ENCODE peak calls at places on chromosomes 6 and 20, in five cellular contexts. One of them, this sample, is unnamed.
A peak's percentile ranks its signal among the peaks of the same experiment; 100 is the strongest.

GRCh38 chr6:137661601-137662000 is 167.4 kb upstream of the OLIG3 start:
- DNase-seq in GM12865: peak; percentile 71
- DNase-seq in cardiac muscle cell: no peak
- DNase-seq in A549: no peak
- DNase-seq in PC-9: no peak
- DNase-seq in this sample: peak; percentile 32

GRCh38 chr6:5132741-5133140 is 47.6 kb downstream of the PPP1R3G start:
- DNase-seq in GM12865: peak; percentile 92
- DNase-seq in cardiac muscle cell: no peak
- DNase-seq in A549: no peak
- DNase-seq in PC-9: no peak
- DNase-seq in this sample: peak; percentile 41

GRCh38 chr6:164150221-164150620 is 735.7 kb downstream of the QKI start:
- DNase-seq in GM12865: no peak
- DNase-seq in cardiac muscle cell: no peak
- DNase-seq in A549: no peak
- DNase-seq in PC-9: no peak
- DNase-seq in this sample: no peak

GRCh38 chr6:169023161-169023874 is 230.3 kb downstream of the THBS2 start:
- DNase-seq in GM12865: no peak
- DNase-seq in cardiac muscle cell: no peak
- DNase-seq in A549: no peak
- DNase-seq in PC-9: no peak
- DNase-seq in this sample: no peak

GRCh38 chr20:59064214-59064722 is 21.7 kb upstream of the PRELID3B start:
- DNase-seq in GM12865: no peak
- DNase-seq in cardiac muscle cell: no peak
- DNase-seq in A549: no peak
- DNase-seq in PC-9: no peak
- DNase-seq in this sample: no peak

GRCh38 chr6:125231574-125232343 is 70.0 kb downstream of the HDDC2 start:
- DNase-seq in GM12865: no peak
- DNase-seq in cardiac muscle cell: no peak
- DNase-seq in A549: no peak
- DNase-seq in PC-9: no peak
- DNase-seq in this sample: no peak

GRCh38 chr6:118788702-118789101 is 105.2 kb upstream of the ASF1A start:
- DNase-seq in GM12865: peak; percentile 24
- DNase-seq in cardiac muscle cell: no peak
- DNase-seq in A549: no peak
- DNase-seq in PC-9: no peak
- DNase-seq in this sample: no peak

GRCh38 chr20:44738779-44739477 is 6.7 kb upstream of the KCNK15 start:
- DNase-seq in GM12865: peak; percentile 75
- DNase-seq in cardiac muscle cell: peak; percentile 79
- DNase-seq in A549: peak; percentile 95
- DNase-seq in PC-9: peak; percentile 57
- DNase-seq in this sample: peak; percentile 83

GRCh38 chr6:137697267-137697938 is 169.7 kb upstream of the TNFAIP3 start:
- DNase-seq in GM12865: peak; percentile 58
- DNase-seq in cardiac muscle cell: peak; percentile 91
- DNase-seq in A549: no peak
- DNase-seq in PC-9: peak; percentile 56
- DNase-seq in this sample: no peak

GRCh38 chr6:117399924-117400323 is 25.8 kb downstream of the ROS1 start:
- DNase-seq in GM12865: no peak
- DNase-seq in cardiac muscle cell: no peak
- DNase-seq in A549: peak; percentile 22
- DNase-seq in PC-9: no peak
- DNase-seq in this sample: no peak

GRCh38 chr6:27865952-27866369 is 46.2 kb downstream of the OR2B2 start:
- DNase-seq in GM12865: peak; percentile 90
- DNase-seq in cardiac muscle cell: peak; percentile 29
- DNase-seq in A549: no peak
- DNase-seq in PC-9: no peak
- DNase-seq in this sample: no peak

DNA sequence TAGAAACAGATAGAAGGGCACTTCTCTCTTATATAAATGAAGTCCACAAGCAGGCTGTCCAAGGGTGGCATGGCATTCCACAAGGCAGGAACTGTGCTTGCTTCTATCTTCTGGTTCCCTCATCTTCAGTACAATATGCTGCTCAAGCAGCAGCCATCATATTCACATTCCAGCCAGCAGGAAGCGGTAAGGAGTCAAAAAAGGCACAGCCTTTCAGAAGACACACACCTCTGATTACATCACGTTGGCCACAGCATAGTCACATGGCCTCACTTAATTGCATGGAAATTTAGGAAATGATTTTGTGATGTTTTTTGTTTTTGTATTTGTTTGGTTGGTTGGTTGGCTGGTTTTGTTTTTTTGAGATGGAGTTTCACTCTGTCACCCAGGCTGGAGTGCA is 19.0 kb downstream of the REM1 start:
- DNase-seq in GM12865: no peak
- DNase-seq in cardiac muscle cell: no peak
- DNase-seq in A549: peak; percentile 43
- DNase-seq in PC-9: peak; percentile 45
- DNase-seq in this sample: no peak
- TF ChIP-seq CTCF in GM12865: peak; percentile 11
- TF ChIP-seq CTCF in cardiac muscle cell: peak; percentile 58
- TF ChIP-seq CTCF in A549: peak; percentile 21
- TF ChIP-seq CTCF in PC-9: peak; percentile 74
- TF ChIP-seq CTCF in this sample: no peak

DNA sequence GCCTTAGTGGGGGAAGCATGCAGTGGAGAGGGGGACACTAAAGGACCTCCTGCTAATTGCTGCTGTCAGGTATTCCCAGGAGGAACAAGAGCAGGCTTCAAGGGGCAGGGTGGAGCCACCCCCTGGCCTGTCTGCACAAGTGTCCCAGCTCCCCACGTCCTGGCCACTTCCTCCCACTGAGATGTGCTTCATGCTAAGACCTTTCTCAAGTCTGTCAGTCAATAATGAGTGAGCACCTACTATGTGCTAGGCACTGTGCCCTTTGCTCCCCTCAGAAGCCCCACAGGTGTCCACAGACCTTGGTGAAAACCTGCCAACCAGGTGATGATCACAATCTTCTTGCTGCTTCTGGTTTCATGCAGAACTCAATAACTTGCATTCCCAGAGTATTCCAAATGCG is 147.9 kb downstream of the UNC5CL start:
- DNase-seq in GM12865: no peak
- DNase-seq in cardiac muscle cell: no peak
- DNase-seq in A549: no peak
- DNase-seq in PC-9: no peak
- DNase-seq in this sample: no peak
- TF ChIP-seq CTCF in GM12865: no peak
- TF ChIP-seq CTCF in cardiac muscle cell: no peak
- TF ChIP-seq CTCF in A549: no peak
- TF ChIP-seq CTCF in PC-9: no peak
- TF ChIP-seq CTCF in this sample: no peak

DNA sequence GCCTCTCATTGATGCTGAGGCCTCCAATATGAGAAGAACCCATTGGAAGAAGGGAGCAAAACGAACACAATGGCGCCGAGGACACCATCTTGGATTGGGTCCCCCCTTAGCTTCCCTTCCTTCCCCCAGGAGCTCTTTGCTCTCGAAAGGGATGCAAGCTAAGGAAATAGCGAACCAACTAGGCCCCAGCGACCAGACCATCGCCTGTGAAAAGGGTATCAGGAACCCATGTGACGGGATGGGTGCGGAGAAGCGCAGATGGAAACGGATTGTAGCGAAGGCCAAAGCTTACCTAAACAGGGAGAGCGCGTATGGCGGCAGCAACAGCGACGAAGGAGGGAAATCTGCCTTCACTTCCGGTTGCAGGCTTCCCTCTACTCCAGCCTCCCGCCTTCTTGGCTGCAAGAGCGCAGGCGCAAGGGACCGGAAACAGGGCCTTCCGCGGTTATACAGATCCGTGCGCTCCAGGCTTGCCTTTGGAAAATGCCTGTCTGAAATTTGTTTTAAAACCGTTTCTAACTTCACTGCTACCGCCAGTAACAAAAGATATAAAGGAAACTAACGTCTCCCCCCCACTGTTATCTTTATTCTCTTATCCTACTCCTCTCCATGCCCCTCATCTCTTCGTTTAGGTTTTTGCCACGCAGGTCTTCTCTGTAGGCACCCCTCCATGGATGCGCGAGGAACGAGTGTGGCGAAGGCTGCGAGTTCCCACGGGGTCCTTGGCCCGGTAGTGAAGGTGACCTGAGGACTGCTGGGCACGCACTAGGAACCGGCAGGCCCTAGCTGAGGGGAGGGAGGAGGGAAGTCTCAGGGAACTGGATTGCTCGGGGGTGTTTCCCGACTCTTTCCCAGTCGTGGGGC is at the start of gene DDX39B:
- DNase-seq in GM12865: peak; percentile 98
- DNase-seq in cardiac muscle cell: peak; percentile 97
- DNase-seq in A549: peak; percentile 81
- DNase-seq in PC-9: peak; percentile 89
- DNase-seq in this sample: peak; percentile 94
- TF ChIP-seq CTCF in GM12865: no peak
- TF ChIP-seq CTCF in cardiac muscle cell: no peak
- TF ChIP-seq CTCF in A549: no peak
- TF ChIP-seq CTCF in PC-9: no peak
- TF ChIP-seq CTCF in this sample: no peak

DNA sequence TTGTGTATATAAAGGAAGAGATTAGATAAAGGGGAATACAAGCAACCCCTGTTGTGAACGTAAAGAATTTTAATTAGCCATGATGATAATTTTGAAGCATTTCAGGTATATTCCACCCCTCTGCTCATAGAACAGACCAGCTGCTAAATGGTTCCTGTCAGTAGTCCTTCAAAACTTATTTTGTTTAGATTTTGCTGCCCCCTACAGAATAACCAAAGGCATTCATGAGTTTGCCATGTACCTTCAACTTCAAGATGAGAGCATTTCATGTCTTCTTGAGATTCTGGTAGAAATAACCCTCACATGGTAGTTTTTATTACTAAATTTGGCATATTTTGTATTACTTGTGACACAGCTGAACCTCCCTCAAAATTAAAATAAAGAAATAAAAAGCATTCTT is 1586.7 kb downstream of the HACE1 start:
- DNase-seq in GM12865: no peak
- DNase-seq in cardiac muscle cell: peak; percentile 62
- DNase-seq in A549: no peak
- DNase-seq in PC-9: no peak
- DNase-seq in this sample: peak; percentile 1
- TF ChIP-seq CTCF in GM12865: no peak
- TF ChIP-seq CTCF in cardiac muscle cell: no peak
- TF ChIP-seq CTCF in A549: no peak
- TF ChIP-seq CTCF in PC-9: peak; percentile 52
- TF ChIP-seq CTCF in this sample: no peak

GRCh38 chr6:157323924-157324276 is 581 bp upstream of the TMEM242 start:
- DNase-seq in GM12865: peak; percentile 73
- DNase-seq in cardiac muscle cell: peak; percentile 90
- DNase-seq in A549: peak; percentile 32
- DNase-seq in PC-9: peak; percentile 70
- DNase-seq in this sample: peak; percentile 35
- TF ChIP-seq CTCF in GM12865: peak; percentile 12
- TF ChIP-seq CTCF in cardiac muscle cell: no peak
- TF ChIP-seq CTCF in A549: no peak
- TF ChIP-seq CTCF in PC-9: peak; percentile 5
- TF ChIP-seq CTCF in this sample: no peak

GRCh38 chr20:7029005-7029404 is 261.5 kb downstream of the BMP2 start:
- DNase-seq in GM12865: no peak
- DNase-seq in cardiac muscle cell: no peak
- DNase-seq in A549: no peak
- DNase-seq in PC-9: no peak
- DNase-seq in this sample: no peak

GRCh38 chr20:7025635-7026034 is 258.1 kb downstream of the BMP2 start:
- DNase-seq in GM12865: no peak
- DNase-seq in cardiac muscle cell: peak; percentile 49
- DNase-seq in A549: no peak
- DNase-seq in PC-9: no peak
- DNase-seq in this sample: no peak

GRCh38 chr20:7031222-7031621 is 263.7 kb downstream of the BMP2 start:
- DNase-seq in GM12865: no peak
- DNase-seq in cardiac muscle cell: no peak
- DNase-seq in A549: peak; percentile 5
- DNase-seq in PC-9: no peak
- DNase-seq in this sample: no peak
- TF ChIP-seq CTCF in GM12865: peak; percentile 9
- TF ChIP-seq CTCF in cardiac muscle cell: peak; percentile 32
- TF ChIP-seq CTCF in A549: no peak
- TF ChIP-seq CTCF in PC-9: no peak
- TF ChIP-seq CTCF in this sample: no peak

DNA sequence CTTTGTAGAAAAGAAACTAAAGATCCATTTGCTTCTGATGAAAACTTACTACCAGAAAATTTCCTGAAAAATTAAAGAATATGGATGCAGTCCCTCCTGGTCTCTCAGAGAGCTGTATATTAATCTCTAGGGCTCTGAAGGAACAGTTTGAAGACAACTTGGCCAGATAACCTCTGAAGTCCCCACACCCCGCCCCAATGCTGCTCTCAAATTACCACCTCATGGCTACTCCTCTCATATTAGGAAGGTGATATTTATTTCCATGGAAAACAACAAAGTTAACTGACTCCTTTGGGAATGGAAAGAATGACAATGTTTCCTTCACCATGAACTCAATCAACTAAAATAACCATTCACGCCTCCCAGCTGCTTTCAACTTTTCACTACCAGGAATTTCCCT is 408.4 kb upstream of the FLRT3 start:
- DNase-seq in GM12865: no peak
- DNase-seq in cardiac muscle cell: no peak
- DNase-seq in A549: no peak
- DNase-seq in PC-9: no peak
- DNase-seq in this sample: no peak
- TF ChIP-seq CTCF in GM12865: no peak
- TF ChIP-seq CTCF in cardiac muscle cell: no peak
- TF ChIP-seq CTCF in A549: no peak
- TF ChIP-seq CTCF in PC-9: no peak
- TF ChIP-seq CTCF in this sample: no peak

DNA sequence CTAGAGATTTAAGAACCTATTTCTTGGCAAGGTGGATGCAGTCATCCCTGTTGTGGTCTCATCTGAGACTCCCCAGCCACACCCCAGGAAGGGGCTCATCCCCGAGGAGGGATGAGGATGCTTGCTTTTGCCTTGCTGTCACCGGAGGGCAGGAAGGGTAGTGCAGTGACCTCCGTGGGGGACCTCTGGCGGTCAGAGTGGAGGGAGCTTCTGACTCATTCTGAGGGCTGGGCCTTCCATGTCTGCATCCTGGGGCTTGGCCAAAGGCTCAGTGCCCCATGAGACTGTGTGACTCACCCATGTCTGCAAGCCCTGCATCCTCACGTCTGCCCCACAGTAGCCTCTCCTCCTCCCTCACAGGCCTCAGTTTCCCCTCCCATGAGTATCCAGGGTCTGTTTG is 38.7 kb downstream of the UQCC2 start:
- DNase-seq in GM12865: peak; percentile 55
- DNase-seq in cardiac muscle cell: no peak
- DNase-seq in A549: peak; percentile 78
- DNase-seq in PC-9: peak; percentile 86
- DNase-seq in this sample: peak; percentile 69
- TF ChIP-seq CTCF in GM12865: peak; percentile 46
- TF ChIP-seq CTCF in cardiac muscle cell: peak; percentile 70
- TF ChIP-seq CTCF in A549: peak; percentile 38
- TF ChIP-seq CTCF in PC-9: peak; percentile 64
- TF ChIP-seq CTCF in this sample: no peak

GRCh38 chr20:62708591-62709536 is at the start of gene NTSR1:
- DNase-seq in GM12865: no peak
- DNase-seq in cardiac muscle cell: peak; percentile 12
- DNase-seq in A549: no peak
- DNase-seq in PC-9: no peak
- DNase-seq in this sample: no peak
- TF ChIP-seq CTCF in GM12865: no peak
- TF ChIP-seq CTCF in cardiac muscle cell: no peak
- TF ChIP-seq CTCF in A549: no peak
- TF ChIP-seq CTCF in PC-9: no peak
- TF ChIP-seq CTCF in this sample: no peak

GRCh38 chr20:50281831-50282591 is 91.4 kb downstream of the CEBPB start:
- DNase-seq in GM12865: peak; percentile 24
- DNase-seq in cardiac muscle cell: no peak
- DNase-seq in A549: no peak
- DNase-seq in PC-9: no peak
- DNase-seq in this sample: no peak
- TF ChIP-seq CTCF in GM12865: peak; percentile 17
- TF ChIP-seq CTCF in cardiac muscle cell: peak; percentile 17
- TF ChIP-seq CTCF in A549: peak; percentile 19
- TF ChIP-seq CTCF in PC-9: peak; percentile 56
- TF ChIP-seq CTCF in this sample: no peak

This sample was measured in GM20000.